ENCODE peak calls at places on chromosomes 13 and 19, in six cellular contexts. L is dorsolateral prefrontal cortex, G is nephron progenitor cell, O is neural progenitor cell, A is Karpas-422, K is left colon. N is an unnamed sample.

GRCh38 chr19:35458821-35459391 is 10.8 kb downstream of the FFAR2 start:
- DNase-seq in L (no peak), G (no peak), O (no peak), A (peak), K (peak), N (no peak)

GRCh38 chr13:104779311-104779710 is 1713.1 kb upstream of the SLC10A2 start:
- DNase-seq in L (no peak), G (peak), O (peak), A (no peak), K (no peak), N (no peak)

GRCh38 chr19:18167975-18168645 is 5.5 kb upstream of the IFI30 start:
- DNase-seq in L (no peak), G (peak), O (peak), A (peak), K (peak), N (no peak)

GRCh38 chr19:1512671-1513491 is at the start of gene ADAMTSL5:
- DNase-seq in L (no peak), G (peak), O (peak), A (peak), K (peak), N (no peak)

GRCh38 chr19:33705860-33706259 is 84.1 kb downstream of the CHST8 start:
- DNase-seq in L (peak), G (no peak), O (no peak), A (no peak), K (no peak), N (no peak)

GRCh38 chr13:94705081-94705751 is 7.1 kb downstream of the SOX21 start:
- DNase-seq in L (no peak), G (no peak), O (peak), A (no peak), K (no peak), N (no peak)

GRCh38 chr13:57557979-57558529 is 73.5 kb upstream of the PCDH17 start:
- DNase-seq in L (no peak), G (no peak), O (peak), A (peak), K (no peak), N (no peak)

GRCh38 chr13:111115051-111115840 is at the start of gene ARHGEF7:
- DNase-seq in L (no peak), G (peak), O (peak), A (no peak), K (no peak), N (no peak)

GRCh38 chr13:99407906-99408702 is 93.2 kb upstream of the TM9SF2 start:
- DNase-seq in L (no peak), G (no peak), O (no peak), A (no peak), K (no peak), N (no peak)

GRCh38 chr13:102862624-102863210 is 16.9 kb downstream of the ERCC5 start:
- DNase-seq in L (no peak), G (no peak), O (no peak), A (no peak), K (no peak), N (no peak)

GRCh38 chr19:1807030-1807694 is 4.9 kb downstream of the ATP8B3 start:
- DNase-seq in L (no peak), G (no peak), O (no peak), A (no peak), K (no peak), N (no peak)

GRCh38 chr19:17340302-17340870 is 3.0 kb downstream of the GTPBP3 start:
- DNase-seq in L (no peak), G (peak), O (peak), A (peak), K (peak), N (no peak)

GRCh38 chr19:35727956-35728706 is 10.3 kb downstream of the KMT2B start:
- DNase-seq in L (no peak), G (no peak), O (no peak), A (no peak), K (no peak), N (no peak)

GRCh38 chr19:45095496-45096413 is 2.8 kb downstream of the PPP1R37 start:
- DNase-seq in L (no peak), G (no peak), O (no peak), A (no peak), K (no peak), N (no peak)

GRCh38 chr13:102580552-102581169 is 16.1 kb upstream of the TPP2 start:
- DNase-seq in L (no peak), G (peak), O (peak), A (peak), K (no peak), N (no peak)

GRCh38 chr19:58261968-58262921 is 16.5 kb upstream of the ZNF8 start:
- DNase-seq in L (no peak), G (no peak), O (no peak), A (no peak), K (no peak), N (no peak)

GRCh38 chr13:76723551-76724232 is 162.5 kb downstream of the KCTD12 start:
- DNase-seq in L (no peak), G (no peak), O (peak), A (no peak), K (no peak), N (no peak)

GRCh38 chr13:110108348-110109139 is 198.4 kb downstream of the COL4A1 start:
- DNase-seq in L (peak), G (peak), O (peak), A (peak), K (peak), N (peak)

GRCh38 chr13:24087611-24088235 is 72.8 kb upstream of the SPATA13 start:
- DNase-seq in L (no peak), G (no peak), O (no peak), A (no peak), K (peak), N (no peak)

GRCh38 chr19:11446652-11447301 is 11.3 kb downstream of the PRKCSH start:
- DNase-seq in L (peak), G (peak), O (peak), A (peak), K (peak), N (no peak)

GRCh38 chr19:35165200-35166058 is 10.9 kb downstream of the FXYD5 start:
- DNase-seq in L (no peak), G (no peak), O (no peak), A (no peak), K (no peak), N (no peak)

GRCh38 chr13:46992383-46992952 is 95.6 kb upstream of the HTR2A start:
- DNase-seq in L (no peak), G (no peak), O (peak), A (peak), K (no peak), N (no peak)

GRCh38 chr13:80547341-80547740 is 206.4 kb upstream of the SPRY2 start:
- DNase-seq in L (no peak), G (no peak), O (no peak), A (no peak), K (no peak), N (no peak)

GRCh38 chr19:49441210-49441959 is at the start of gene SLC17A7:
- DNase-seq in L (no peak), G (peak), O (peak), A (peak), K (no peak), N (no peak)

GRCh38 chr19:9839415-9839814 is 4.3 kb downstream of the PIN1 start:
- DNase-seq in L (no peak), G (no peak), O (no peak), A (no peak), K (no peak), N (no peak)

GRCh38 chr19:49422407-49423277 is 599 bp downstream of the PTH2 start:
- DNase-seq in L (no peak), G (peak), O (peak), A (no peak), K (peak), N (no peak)

N was measured in GOT3.